ENCODE peak calls at places on chromosomes 4 and X, in seven cellular contexts. T is GM12892, F is HepG2, A is SK-N-SH, B is GM12878, C is K562, N is H1. R is an unnamed sample.

GRCh38 chrX:4570141-4570540 is 856.7 kb upstream of the PRKX start:
- DNase-seq in T (no peak), F (no peak), A (no peak), B (no peak), C (no peak), N (no peak), R (no peak)

GRCh38 chr4:56371426-56372220 is 15.7 kb downstream of the AASDH start:
- DNase-seq in T (no peak), F (no peak), A (no peak), B (no peak), C (no peak), N (no peak), R (no peak)

GRCh38 chrX:78383594-78383993 is 56.2 kb upstream of the CYSLTR1 start:
- DNase-seq in T (no peak), F (no peak), A (no peak), B (no peak), C (no peak), N (no peak), R (no peak)

GRCh38 chrX:40152706-40153334 is 55.1 kb upstream of the BCOR start:
- DNase-seq in T (no peak), F (no peak), A (peak; percentile 76), B (no peak), C (no peak), N (no peak), R (no peak)

GRCh38 chr4:113398441-113399143 is 349.1 kb downstream of the ANK2 start:
- DNase-seq in T (no peak), F (no peak), A (no peak), B (no peak), C (no peak), N (no peak), R (no peak)

GRCh38 chrX:31126205-31126604 is 54.4 kb upstream of the FTHL17 start:
- DNase-seq in T (no peak), F (no peak), A (no peak), B (no peak), C (no peak), N (no peak), R (no peak)

GRCh38 chr4:54933579-54933978 is 191.8 kb downstream of the KDR start:
- DNase-seq in T (no peak), F (no peak), A (no peak), B (no peak), C (no peak), N (no peak), R (no peak)

GRCh38 chr4:121551881-121552280 is 144.9 kb downstream of the ANXA5 start:
- DNase-seq in T (no peak), F (peak; percentile 14), A (no peak), B (no peak), C (no peak), N (no peak), R (no peak)

GRCh38 chr4:45629717-45630116 is 494.1 kb downstream of the GABRG1 start:
- DNase-seq in T (no peak), F (no peak), A (no peak), B (no peak), C (no peak), N (no peak), R (no peak)

GRCh38 chrX:11499076-11500044 is 166.4 kb downstream of the ARHGAP6 start:
- DNase-seq in T (no peak), F (no peak), A (no peak), B (no peak), C (no peak), N (no peak), R (no peak)

GRCh38 chr4:126955292-126956191 is 677.2 kb upstream of the INTU start:
- DNase-seq in T (no peak), F (no peak), A (peak; percentile 9), B (no peak), C (peak; percentile 60), N (no peak), R (no peak)

GRCh38 chrX:70500826-70501225 is 56.2 kb downstream of the DLG3 start:
- DNase-seq in T (no peak), F (no peak), A (no peak), B (no peak), C (no peak), N (no peak), R (no peak)

GRCh38 chr4:2591189-2591588 is 54.7 kb downstream of the FAM193A start:
- DNase-seq in T (no peak), F (no peak), A (peak; percentile 54), B (no peak), C (no peak), N (no peak), R (no peak)

GRCh38 chr4:10832989-10833635 is 148.5 kb upstream of the CLNK start:
- DNase-seq in T (no peak), F (no peak), A (no peak), B (peak; percentile 2), C (no peak), N (no peak), R (no peak)

GRCh38 chr4:101114936-101115372 is 232.4 kb downstream of the PPP3CA start:
- DNase-seq in T (no peak), F (peak; percentile 99), A (no peak), B (no peak), C (no peak), N (no peak), R (no peak)

GRCh38 chrX:103356023-103356798 is at the start of gene TCEAL9:
- DNase-seq in T (no peak), F (peak; percentile 51), A (peak; percentile 71), B (no peak), C (peak; percentile 14), N (no peak), R (no peak)

GRCh38 chr4:53816561-53816960 is 225.3 kb upstream of the LNX1 start:
- DNase-seq in T (no peak), F (no peak), A (no peak), B (no peak), C (no peak), N (no peak), R (no peak)

GRCh38 chr4:142314686-142315085 is 531.4 kb downstream of the INPP4B start:
- DNase-seq in T (no peak), F (no peak), A (no peak), B (no peak), C (no peak), N (no peak), R (no peak)

GRCh38 chr4:31667701-31668100 is 947.5 kb downstream of the PCDH7 start:
- DNase-seq in T (no peak), F (no peak), A (no peak), B (no peak), C (no peak), N (no peak), R (no peak)

GRCh38 chr4:131091896-131092295 is 1995.9 kb downstream of the C4orf33 start:
- DNase-seq in T (no peak), F (peak; percentile 19), A (peak; percentile 1), B (no peak), C (no peak), N (no peak), R (no peak)
- TF ChIP-seq TAF1 in T (no peak), F (no peak), A (no peak), B (no peak), C (no peak), N (no peak), R (no peak)

GRCh38 chr4:172794378-172794777 is 374.2 kb upstream of the GALNT7 start:
- DNase-seq in T (no peak), F (no peak), A (no peak), B (no peak), C (no peak), N (no peak), R (no peak)
- TF ChIP-seq POLR2AphosphoS5 in T (no peak), F (no peak), A (no peak), B (no peak), C (no peak), N (no peak), R (no peak)

DNA sequence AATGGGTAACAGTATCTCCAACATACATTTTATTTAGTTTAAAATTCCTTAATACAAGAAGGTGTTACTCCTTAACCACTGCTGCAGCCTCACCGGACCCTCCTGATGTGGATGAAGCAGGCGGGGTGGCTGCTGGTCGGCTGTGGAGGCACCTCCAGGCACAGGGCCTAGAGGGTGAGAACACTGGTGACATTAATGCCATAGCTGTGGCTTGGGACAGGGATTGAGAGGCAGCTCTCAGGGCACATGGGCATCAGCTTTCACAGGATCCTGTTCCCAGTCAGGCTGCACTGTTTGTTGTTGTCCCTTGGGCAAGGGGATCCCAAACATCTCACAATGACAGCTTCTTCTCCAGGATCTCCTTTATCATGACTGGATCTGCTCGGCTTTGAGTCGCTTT is 90.0 kb downstream of the GATB start:
- DNase-seq in T (no peak), F (no peak), A (no peak), B (no peak), C (no peak), N (no peak), R (no peak)
- TF ChIP-seq TAF1 in T (no peak), F (no peak), A (no peak), B (no peak), C (no peak), N (no peak), R (no peak)

GRCh38 chr4:20615492-20616136 is 84.6 kb upstream of the PACRGL start:
- DNase-seq in T (no peak), F (peak; percentile 1), A (no peak), B (no peak), C (no peak), N (no peak), R (no peak)

GRCh38 chr4:20618729-20619128 is 81.5 kb upstream of the PACRGL start:
- DNase-seq in T (no peak), F (no peak), A (no peak), B (no peak), C (no peak), N (no peak), R (no peak)

GRCh38 chr4:20618010-20618409 is 82.2 kb upstream of the PACRGL start:
- DNase-seq in T (no peak), F (no peak), A (no peak), B (no peak), C (no peak), N (no peak), R (no peak)

GRCh38 chr4:20616848-20617247 is 83.4 kb upstream of the PACRGL start:
- DNase-seq in T (no peak), F (no peak), A (no peak), B (no peak), C (no peak), N (no peak), R (no peak)

GRCh38 chr4:20616313-20616712 is 83.9 kb upstream of the PACRGL start:
- DNase-seq in T (no peak), F (no peak), A (no peak), B (no peak), C (no peak), N (no peak), R (no peak)
- TF ChIP-seq POLR2AphosphoS5 in T (no peak), F (no peak), A (no peak), B (no peak), C (no peak), N (no peak), R (no peak)

GRCh38 chr4:20889901-20890300 is 189.6 kb downstream of the PACRGL start:
- DNase-seq in T (no peak), F (no peak), A (no peak), B (no peak), C (no peak), N (no peak), R (no peak)
- TF ChIP-seq TAF1 in T (no peak), F (no peak), A (no peak), B (no peak), C (no peak), N (no peak), R (no peak)

DNA sequence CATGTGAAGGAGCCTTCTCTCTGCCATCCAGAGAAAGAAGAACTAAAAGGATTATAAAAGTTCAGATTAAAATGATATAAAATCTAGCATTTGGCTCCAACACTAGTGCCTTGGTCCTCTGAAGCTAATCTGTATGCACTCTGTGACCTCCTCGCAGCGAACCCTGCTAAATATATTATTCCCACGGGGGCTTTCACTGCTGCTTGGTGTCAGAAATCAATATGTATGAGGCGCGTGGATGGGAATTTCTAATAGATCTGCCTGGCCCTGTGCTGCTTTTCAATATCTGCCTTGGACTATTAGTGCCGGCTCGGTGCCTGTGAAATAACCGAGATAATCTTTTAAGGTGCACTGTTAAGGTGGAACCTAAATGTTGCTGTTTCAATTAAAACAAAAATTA is 69.7 kb downstream of the CXXC4 start:
- DNase-seq in T (no peak), F (no peak), A (no peak), B (no peak), C (no peak), N (no peak), R (no peak)
- TF ChIP-seq POLR2AphosphoS5 in T (no peak), F (no peak), A (no peak), B (no peak), C (no peak), N (no peak), R (no peak)